ENCODE peak calls at places on chromosomes 1 and 21, in seven cellular contexts. Q is A549, L is H54, B is stomach, D is breast epithelium, O is sigmoid colon, F is suprapubic skin. A is an unnamed sample.

GRCh38 chr21:20701235-20701634 is 297.0 kb upstream of the NCAM2 start:
- DNase-seq in F (no peak), O (no peak), Q (no peak), D (no peak), L (no peak), B (no peak), A (no peak)

GRCh38 chr1:198611219-198611618 is 27.6 kb upstream of the PTPRC start:
- DNase-seq in D (no peak), Q (no peak), O (no peak), L (no peak), F (no peak), B (no peak), A (no peak)

GRCh38 chr1:8424539-8425116 is 106.7 kb downstream of the SLC45A1 start:
- DNase-seq in Q (peak), L (no peak), F (no peak), B (peak), O (peak), D (peak), A (peak)

GRCh38 chr1:9867408-9868243 is 42.4 kb downstream of the CTNNBIP1 start:
- DNase-seq in F (peak), O (peak), Q (peak), D (peak), B (peak), L (peak), A (peak)

GRCh38 chr1:177517556-177517955 is 346.8 kb downstream of the BRINP2 start:
- DNase-seq in D (no peak), O (no peak), L (no peak), B (no peak), F (no peak), Q (no peak), A (no peak)

GRCh38 chr21:43925609-43926008 is 60.6 kb downstream of the AGPAT3 start:
- DNase-seq in B (no peak), F (no peak), D (peak), Q (no peak), O (no peak), L (no peak), A (no peak)

GRCh38 chr1:40592107-40592773 is 60.8 kb downstream of the ZNF684 start:
- DNase-seq in O (no peak), B (no peak), Q (peak), D (peak), L (no peak), F (no peak), A (peak)

GRCh38 chr1:185112343-185112742 is 44.4 kb downstream of the TRMT1L start:
- DNase-seq in B (no peak), L (no peak), O (no peak), D (no peak), Q (no peak), F (no peak), A (no peak)

GRCh38 chr1:41662656-41663437 is 178.4 kb upstream of the EDN2 start:
- DNase-seq in O (peak), D (peak), L (peak), B (no peak), F (no peak), Q (peak), A (no peak)

GRCh38 chr1:154765970-154766369 is 104.1 kb downstream of the KCNN3 start:
- DNase-seq in L (peak), O (peak), B (peak), D (no peak), Q (peak), F (peak), A (peak)

GRCh38 chr1:21775985-21776562 is 6.9 kb downstream of the USP48 start:
- DNase-seq in O (no peak), B (no peak), D (no peak), F (no peak), L (no peak), Q (peak), A (no peak)

GRCh38 chr1:198449727-198450433 is 90.6 kb downstream of the ATP6V1G3 start:
- DNase-seq in F (no peak), D (no peak), B (no peak), O (no peak), Q (no peak), L (no peak), A (no peak)

GRCh38 chr1:6745073-6745472 is 40.2 kb upstream of the CAMTA1 start:
- DNase-seq in L (no peak), D (no peak), F (no peak), Q (no peak), O (no peak), B (no peak), A (no peak)

GRCh38 chr1:198101716-198102453 is 54.9 kb upstream of the NEK7 start:
- DNase-seq in D (no peak), Q (no peak), L (no peak), O (no peak), B (no peak), F (no peak), A (no peak)

GRCh38 chr1:11893907-11894251 is 32.3 kb downstream of the KIAA2013 start:
- DNase-seq in B (peak), Q (peak), D (no peak), F (no peak), O (no peak), L (peak), A (peak)

GRCh38 chr21:33309778-33310177 is 15.0 kb upstream of the IFNAR1 start:
- DNase-seq in O (no peak), B (no peak), D (no peak), L (no peak), Q (no peak), F (no peak), A (no peak)

GRCh38 chr1:28290851-28291250 is 31.5 kb downstream of the SESN2 start:
- DNase-seq in O (no peak), Q (no peak), L (no peak), F (no peak), D (no peak), B (no peak), A (no peak)

GRCh38 chr1:211474426-211474825 is 17.5 kb downstream of the RD3 start:
- DNase-seq in O (no peak), D (no peak), F (no peak), Q (no peak), B (no peak), L (no peak), A (no peak)

GRCh38 chr1:20100632-20101355 is 18.5 kb downstream of the PLA2G2D start:
- DNase-seq in F (no peak), B (peak), O (peak), L (peak), Q (peak), D (no peak), A (peak)

GRCh38 chr1:41399148-41399795 is 38.0 kb downstream of the FOXO6 start:
- DNase-seq in L (no peak), O (no peak), B (no peak), Q (no peak), D (no peak), F (no peak), A (no peak)

GRCh38 chr1:53145619-53145941 is 3.1 kb upstream of the SLC1A7 start:
- DNase-seq in F (no peak), B (no peak), Q (no peak), D (no peak), O (no peak), L (no peak), A (no peak)

GRCh38 chr1:30083800-30084464 is 639.5 kb downstream of the MATN1 start:
- DNase-seq in F (no peak), D (no peak), B (no peak), O (no peak), Q (peak), L (peak), A (no peak)

GRCh38 chr1:8763888-8764287 is 53.6 kb downstream of the RERE start:
- DNase-seq in D (no peak), Q (peak), O (no peak), L (no peak), B (no peak), F (no peak), A (no peak)

GRCh38 chr1:174433451-174433850 is 14.3 kb upstream of the GPR52 start:
- DNase-seq in O (no peak), D (no peak), B (no peak), Q (no peak), F (no peak), L (peak), A (no peak)

GRCh38 chr21:28333455-28334108 is 659.1 kb downstream of the LTN1 start:
- DNase-seq in L (no peak), F (no peak), Q (no peak), O (no peak), D (no peak), B (no peak), A (no peak)

GRCh38 chr21:32772281-32773047 is 909 bp upstream of the PAXBP1 start:
- DNase-seq in L (peak), B (peak), O (no peak), F (no peak), D (no peak), Q (no peak), A (peak)

GRCh38 chr21:44279621-44280260 is 5.9 kb upstream of the AIRE start:
- DNase-seq in O (no peak), F (no peak), L (no peak), Q (no peak), D (no peak), B (no peak), A (no peak)

GRCh38 chr21:44944596-44944995 is 4.8 kb downstream of the SLX9 start:
- DNase-seq in O (peak), L (no peak), D (no peak), B (no peak), Q (no peak), F (peak), A (no peak)

GRCh38 chr1:214228976-214229375 is 52.0 kb upstream of the SMYD2 start:
- DNase-seq in Q (no peak), D (no peak), F (no peak), O (no peak), L (no peak), B (no peak), A (no peak)

GRCh38 chr1:157371211-157371610 is 181.1 kb downstream of the FCRL5 start:
- DNase-seq in Q (no peak), O (no peak), F (no peak), L (no peak), B (no peak), D (no peak), A (no peak)

GRCh38 chr1:56378376-56379070 is 200.8 kb downstream of the PLPP3 start:
- DNase-seq in F (no peak), B (no peak), L (no peak), Q (no peak), O (peak), D (no peak), A (no peak)

GRCh38 chr1:234998174-234998741 is 130.4 kb downstream of the TOMM20 start:
- DNase-seq in O (peak), Q (peak), F (peak), L (no peak), B (peak), D (peak), A (no peak)

GRCh38 chr1:226736001-226736907 is 2.8 kb downstream of the ITPKB start:
- DNase-seq in Q (no peak), D (no peak), B (no peak), L (no peak), F (no peak), O (peak), A (no peak)

GRCh38 chr1:207818971-207819451 is 67.2 kb downstream of the CD46 start:
- DNase-seq in O (peak), B (no peak), D (no peak), Q (peak), F (peak), L (peak), A (no peak)

GRCh38 chr1:62333431-62333830 is 14.2 kb upstream of the KANK4 start:
- DNase-seq in Q (no peak), D (no peak), B (no peak), L (peak), O (no peak), F (no peak), A (no peak)

GRCh38 chr1:2545754-2546514 is 10.2 kb upstream of the TNFRSF14 start:
- DNase-seq in B (peak), O (peak), L (peak), F (peak), Q (peak), D (peak), A (peak)
- TF ChIP-seq POLR2A in B (no peak), O (peak), L (peak), F (peak), Q (peak), D (no peak), A (no peak)

GRCh38 chr21:24115141-24115540 is 1492.1 kb downstream of the MRPL39 start:
- DNase-seq in L (no peak), F (no peak), B (no peak), Q (no peak), D (no peak), O (no peak), A (no peak)
- TF ChIP-seq POLR2A in L (no peak), F (no peak), B (no peak), Q (no peak), D (no peak), O (no peak), A (no peak)

DNA sequence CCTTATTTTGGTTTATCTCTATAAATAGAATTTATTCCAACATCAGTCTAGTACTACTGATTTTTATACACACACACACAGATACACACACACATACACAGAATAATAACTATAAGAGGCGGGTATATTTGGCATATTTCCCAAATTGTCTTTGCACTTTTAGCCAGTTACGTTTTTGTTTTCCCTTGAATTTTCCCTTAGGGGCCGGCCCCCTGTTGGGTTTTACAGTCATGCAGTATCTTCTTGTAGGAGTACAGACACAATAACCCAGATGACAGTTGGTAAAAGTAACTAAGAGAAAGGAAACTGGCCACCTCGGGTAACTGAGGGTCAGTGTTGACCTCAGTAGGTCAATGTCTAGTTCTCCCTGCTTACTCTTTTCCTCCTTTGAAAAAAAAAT is 50.9 kb downstream of the DISP1 start:
- DNase-seq in D (no peak), Q (no peak), F (no peak), L (no peak), O (no peak), B (no peak), A (no peak)
- TF ChIP-seq POLR2A in D (no peak), Q (no peak), F (no peak), L (no peak), O (no peak), B (no peak), A (no peak)

GRCh38 chr1:184083016-184083415 is 31.5 kb downstream of the TSEN15 start:
- DNase-seq in O (no peak), D (no peak), L (no peak), B (no peak), Q (no peak), F (no peak), A (no peak)
- TF ChIP-seq POLR2A in O (no peak), D (no peak), L (no peak), B (no peak), Q (no peak), F (no peak), A (no peak)

GRCh38 chr1:15684042-15684461 is at the start of gene PLEKHM2:
- DNase-seq in Q (no peak), F (no peak), L (no peak), O (no peak), B (peak), D (no peak), A (peak)
- TF ChIP-seq POLR2A in Q (peak), F (peak), L (peak), O (no peak), B (no peak), D (no peak), A (peak)

GRCh38 chr1:203796223-203796747 is 862 bp downstream of the ZBED6 start:
- DNase-seq in L (no peak), B (no peak), F (no peak), D (peak), O (no peak), Q (peak), A (peak)

GRCh38 chr1:203797216-203797615 is 1.8 kb downstream of the ZBED6 start:
- DNase-seq in Q (no peak), B (no peak), O (no peak), F (no peak), L (no peak), D (no peak), A (no peak)

GRCh38 chr1:203797948-203798347 is 2.5 kb downstream of the ZBED6 start:
- DNase-seq in D (peak), Q (peak), F (no peak), L (no peak), O (peak), B (no peak), A (no peak)

GRCh38 chr1:203800001-203800400 is 4.6 kb downstream of the ZBED6 start:
- DNase-seq in Q (no peak), L (no peak), F (no peak), B (no peak), D (no peak), O (no peak), A (peak)

DNA sequence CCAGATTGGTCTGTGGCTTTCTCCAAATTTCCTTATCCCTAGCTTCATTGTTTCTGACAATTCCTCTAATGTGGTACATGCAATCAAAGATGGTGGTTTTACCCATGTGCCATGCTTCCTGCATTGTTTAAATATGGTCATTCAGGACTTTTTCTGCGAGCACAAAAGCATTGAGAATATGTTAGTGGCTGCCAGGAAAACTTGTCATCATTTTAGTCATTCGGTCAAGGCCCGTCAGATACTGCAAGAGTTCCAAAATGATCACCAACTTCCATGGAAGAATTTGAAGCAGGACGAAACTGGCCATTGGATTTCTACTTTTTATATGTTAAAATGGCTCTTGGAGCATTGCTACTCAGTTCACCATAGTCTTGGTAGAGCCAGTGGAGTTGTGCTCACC is 3.7 kb downstream of the ZBED6 start:
- DNase-seq in F (no peak), B (no peak), O (no peak), Q (no peak), D (no peak), L (no peak), A (no peak)
- TF ChIP-seq POLR2A in F (no peak), B (no peak), O (no peak), Q (no peak), D (no peak), L (no peak), A (no peak)

GRCh38 chr1:24416666-24417391 is 1.2 kb downstream of the NIPAL3 start:
- DNase-seq in D (no peak), F (no peak), L (peak), Q (no peak), O (no peak), B (no peak), A (peak)
- TF ChIP-seq POLR2A in D (no peak), F (no peak), L (no peak), Q (no peak), O (no peak), B (no peak), A (peak)

DNA sequence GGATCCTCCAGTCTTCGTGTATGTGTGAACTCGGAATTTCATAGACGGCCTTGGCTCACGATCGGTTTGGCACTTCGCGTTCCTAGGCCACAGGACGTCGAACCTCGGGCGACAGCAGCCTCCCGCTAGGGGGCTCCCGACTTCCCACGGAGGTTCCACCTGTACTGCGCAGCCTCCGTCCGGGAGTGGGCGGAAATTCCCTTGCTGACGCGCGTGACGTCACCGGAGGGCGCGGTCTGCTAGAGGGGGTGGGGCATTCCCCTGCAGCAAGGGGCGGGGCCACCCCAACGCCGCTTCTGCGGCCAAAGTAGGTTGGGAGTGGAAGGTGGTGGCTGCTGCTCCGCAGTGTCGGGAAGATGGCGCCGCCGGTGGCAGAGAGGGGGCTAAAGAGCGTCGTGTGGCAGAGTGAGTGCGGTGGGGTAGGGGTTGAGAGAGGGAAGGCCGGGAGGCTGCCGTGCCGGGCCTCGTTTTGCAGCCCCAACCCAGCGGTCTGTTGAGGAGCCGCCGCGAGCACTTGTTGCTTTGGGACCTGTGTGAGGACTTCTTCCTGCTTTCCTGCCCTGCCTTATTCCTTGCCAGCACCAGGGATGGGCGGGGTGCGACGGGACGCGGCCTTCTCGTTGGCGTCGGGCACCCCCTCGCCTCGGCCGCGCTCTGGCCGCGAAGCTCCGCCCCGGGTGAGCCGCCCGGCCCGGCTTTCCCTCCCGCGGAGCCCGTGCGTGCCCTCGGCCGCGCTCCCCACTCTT is at the start of gene STXBP3:
- DNase-seq in Q (peak), B (peak), L (peak), F (peak), O (peak), D (peak), A (peak)
- TF ChIP-seq POLR2A in Q (peak), B (peak), L (peak), F (peak), O (peak), D (peak), A (peak)

GRCh38 chr1:224340711-224341384 is 10.9 kb upstream of the NVL start:
- DNase-seq in L (no peak), D (no peak), O (no peak), Q (peak), B (peak), F (no peak), A (peak)
- TF ChIP-seq POLR2A in L (no peak), D (no peak), O (no peak), Q (peak), B (no peak), F (no peak), A (no peak)